ENCODE peak calls at places on chromosomes 11 and 22, in ten cellular contexts. T is cardiac muscle cell, J is lung, B is right cardiac atrium, E is neuronal stem cell, Q is H9, X is lower lobe of right lung, I is A549, W is transverse colon, D is neural progenitor cell. Z is an unnamed sample. For H3K4me1, the result is how much of the 10 kb centered on the place peaks cover.

GRCh38 chr11:118295834-118296454 is 8.6 kb upstream of the CD3E start:
- DNase-seq in J (no peak), Q (no peak), W (peak), E (no peak), D (peak), B (no peak), I (no peak), X (no peak), T (peak), Z (no peak)

GRCh38 chr11:117822031-117822521 is 2.5 kb downstream of the FXYD2 start:
- DNase-seq in E (no peak), T (peak), D (peak), Q (peak), J (no peak), X (no peak), W (peak), B (peak), I (no peak), Z (no peak)

GRCh38 chr22:44172370-44173108 is 8.2 kb upstream of the PARVG start:
- DNase-seq in J (peak), D (peak), X (peak), E (no peak), T (no peak), W (peak), I (no peak), Q (no peak), B (peak), Z (peak)

GRCh38 chr11:45609337-45609736 is 56.1 kb downstream of the CHST1 start:
- DNase-seq in W (no peak), T (no peak), Q (no peak), J (no peak), I (no peak), D (no peak), X (no peak), B (no peak), E (no peak), Z (no peak)

GRCh38 chr22:47146391-47146790 is 383.9 kb downstream of the TBC1D22A start:
- DNase-seq in B (peak), D (no peak), X (no peak), W (no peak), E (no peak), I (no peak), Q (no peak), T (no peak), J (no peak), Z (no peak)

GRCh38 chr22:49704345-49705215 is 123.1 kb downstream of the BRD1 start:
- DNase-seq in W (no peak), T (peak), I (no peak), B (no peak), E (no peak), Q (no peak), D (no peak), X (no peak), J (no peak), Z (no peak)

GRCh38 chr22:30224161-30224857 is 22.2 kb downstream of the LIF start:
- DNase-seq in I (peak), J (no peak), E (no peak), T (no peak), W (no peak), B (no peak), X (no peak), D (no peak), Q (no peak), Z (no peak)

GRCh38 chr22:19986011-19986409 is 30.6 kb downstream of the ARVCF start:
- DNase-seq in W (no peak), Q (no peak), D (no peak), E (no peak), B (peak), X (no peak), J (no peak), T (no peak), I (no peak), Z (no peak)

GRCh38 chr22:24146190-24146616 is 35.1 kb upstream of the SUSD2 start:
- DNase-seq in W (peak), E (no peak), J (peak), X (peak), Q (peak), I (peak), B (peak), D (peak), T (peak), Z (peak)

GRCh38 chr11:47466701-47467250 is 17.8 kb upstream of the RAPSN start:
- DNase-seq in T (no peak), X (no peak), D (peak), Q (no peak), B (peak), J (no peak), I (no peak), W (peak), E (no peak), Z (peak)

GRCh38 chr11:69295079-69295994 is 1.4 kb downstream of the MYEOV start:
- DNase-seq in X (peak), J (no peak), I (no peak), Q (no peak), T (no peak), D (no peak), B (no peak), W (no peak), E (no peak), Z (no peak)
- H3K4me1 ChIP-seq in X (half or more), J (half or more), I (half or more), Q (under half), T (under half), D (under half), B (under half), W (half or more), E (under half), Z (under half)

GRCh38 chr11:65423516-65424199 is 1.1 kb downstream of the NEAT1 start:
- DNase-seq in T (no peak), E (no peak), W (peak), B (peak), I (no peak), D (no peak), Q (no peak), X (no peak), J (no peak), Z (peak)
- H3K4me1 ChIP-seq in T (half or more), E (under half), W (half or more), B (under half), I (under half), D (under half), Q (under half), X (under half), J (under half), Z (under half)

GRCh38 chr22:46051646-46052045 is 74.7 kb upstream of the WNT7B start:
- DNase-seq in X (peak), E (no peak), Q (no peak), W (peak), B (no peak), J (no peak), I (no peak), T (no peak), D (no peak), Z (no peak)
- H3K4me1 ChIP-seq in X (half or more), E (under half), Q (under half), W (half or more), B (under half), J (under half), I (under half), T (under half), D (under half), Z (under half)

DNA sequence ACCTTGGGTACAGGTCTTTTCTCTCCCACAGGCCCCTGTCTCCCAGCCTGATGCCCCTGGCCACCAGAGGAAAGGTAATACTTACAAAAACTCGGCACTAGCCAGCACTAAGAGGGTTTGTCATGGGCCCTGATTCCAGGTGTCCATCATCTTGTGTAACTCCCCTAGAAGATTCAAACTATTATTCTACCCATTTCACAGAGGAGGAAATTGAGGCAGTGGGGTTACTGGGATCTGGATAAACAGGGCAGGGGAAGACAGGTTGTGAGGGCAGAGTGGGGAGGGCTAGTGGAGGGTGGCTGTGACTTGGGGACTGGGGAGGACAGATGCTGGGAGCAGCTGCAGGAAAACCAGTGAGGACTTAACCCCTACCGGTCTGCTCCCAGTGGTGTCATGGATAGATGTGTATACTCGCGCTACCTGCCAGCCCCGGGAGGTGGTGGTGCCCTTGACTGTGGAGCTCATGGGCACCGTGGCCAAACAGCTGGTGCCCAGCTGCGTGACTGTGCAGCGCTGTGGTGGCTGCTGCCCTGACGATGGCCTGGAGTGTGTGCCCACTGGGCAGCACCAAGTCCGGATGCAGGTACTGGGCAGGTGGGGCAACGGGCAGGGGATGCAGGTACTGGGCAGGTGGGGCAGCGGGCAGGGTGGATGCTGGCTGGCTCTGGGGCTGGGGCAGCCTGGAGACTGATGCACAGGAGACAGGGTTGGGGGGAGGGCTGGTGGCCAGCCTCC is 1.2 kb downstream of the VEGFB start:
- DNase-seq in Q (no peak), I (no peak), J (no peak), B (peak), T (no peak), X (no peak), E (no peak), D (no peak), W (peak), Z (no peak)
- H3K4me1 ChIP-seq in Q (under half), I (under half), J (under half), B (under half), T (under half), X (half or more), E (under half), D (under half), W (half or more), Z (under half)

GRCh38 chr22:31346255-31346732 is at the start of gene PATZ1:
- DNase-seq in B (peak), W (peak), I (peak), X (peak), T (peak), E (peak), J (peak), Q (peak), D (no peak), Z (peak)
- H3K4me1 ChIP-seq in B (under half), W (under half), I (under half), X (under half), T (under half), E (under half), J (under half), Q (under half), D (under half), Z (under half)

GRCh38 chr11:64867748-64868462 is 10.5 kb downstream of the EHD1 start:
- DNase-seq in T (no peak), D (no peak), X (no peak), B (peak), E (no peak), J (no peak), Q (no peak), I (no peak), W (no peak), Z (no peak)
- H3K4me1 ChIP-seq in T (half or more), D (under half), X (half or more), B (under half), E (under half), J (half or more), Q (under half), I (half or more), W (half or more), Z (half or more)

GRCh38 chr22:40215266-40215665 is 37.5 kb downstream of the TNRC6B start:
- DNase-seq in E (no peak), X (peak), T (no peak), Q (peak), W (no peak), D (no peak), B (peak), I (no peak), J (peak), Z (peak)

GRCh38 chr22:40211481-40212052 is 33.8 kb downstream of the TNRC6B start:
- DNase-seq in B (no peak), D (no peak), I (no peak), J (no peak), Q (no peak), E (no peak), T (no peak), X (peak), W (no peak), Z (no peak)

GRCh38 chr22:40212126-40212525 is 34.4 kb downstream of the TNRC6B start:
- DNase-seq in Q (no peak), W (no peak), B (no peak), X (no peak), D (no peak), J (no peak), T (peak), E (no peak), I (no peak), Z (no peak)

GRCh38 chr22:40210814-40211213 is 33.1 kb downstream of the TNRC6B start:
- DNase-seq in X (no peak), E (no peak), J (no peak), Q (no peak), I (no peak), W (no peak), D (no peak), B (no peak), T (no peak), Z (no peak)

GRCh38 chr22:40213478-40213877 is 35.8 kb downstream of the TNRC6B start:
- DNase-seq in B (no peak), Q (no peak), D (no peak), T (no peak), W (no peak), J (no peak), X (no peak), I (no peak), E (no peak), Z (no peak)
- H3K4me1 ChIP-seq in B (under half), Q (under half), D (under half), T (under half), W (under half), J (under half), X (half or more), I (under half), E (under half), Z (under half)

GRCh38 chr11:1841511-1842148 is 2.8 kb downstream of the TNNI2 start:
- DNase-seq in Q (no peak), I (no peak), X (peak), D (no peak), E (no peak), B (peak), T (no peak), J (no peak), W (no peak), Z (no peak)

GRCh38 chr11:1840780-1841480 is 2.1 kb downstream of the TNNI2 start:
- DNase-seq in W (no peak), B (peak), Q (no peak), T (no peak), I (no peak), E (no peak), J (no peak), D (no peak), X (peak), Z (no peak)

GRCh38 chr11:1843098-1843473 is 4.3 kb downstream of the TNNI2 start:
- DNase-seq in J (no peak), Q (no peak), E (no peak), I (no peak), B (peak), D (no peak), T (no peak), X (peak), W (no peak), Z (no peak)

GRCh38 chr11:1843796-1844195 is 5.0 kb downstream of the TNNI2 start:
- DNase-seq in I (no peak), T (no peak), Q (no peak), W (no peak), J (no peak), D (no peak), B (no peak), X (no peak), E (no peak), Z (no peak)

GRCh38 chr11:1842149-1843097 is 3.6 kb downstream of the TNNI2 start:
- DNase-seq in W (no peak), D (no peak), Q (no peak), I (no peak), E (no peak), T (peak), J (no peak), B (peak), X (peak), Z (no peak)
- H3K4me1 ChIP-seq in W (under half), D (under half), Q (under half), I (under half), E (under half), T (under half), J (under half), B (under half), X (under half), Z (under half)

DNA sequence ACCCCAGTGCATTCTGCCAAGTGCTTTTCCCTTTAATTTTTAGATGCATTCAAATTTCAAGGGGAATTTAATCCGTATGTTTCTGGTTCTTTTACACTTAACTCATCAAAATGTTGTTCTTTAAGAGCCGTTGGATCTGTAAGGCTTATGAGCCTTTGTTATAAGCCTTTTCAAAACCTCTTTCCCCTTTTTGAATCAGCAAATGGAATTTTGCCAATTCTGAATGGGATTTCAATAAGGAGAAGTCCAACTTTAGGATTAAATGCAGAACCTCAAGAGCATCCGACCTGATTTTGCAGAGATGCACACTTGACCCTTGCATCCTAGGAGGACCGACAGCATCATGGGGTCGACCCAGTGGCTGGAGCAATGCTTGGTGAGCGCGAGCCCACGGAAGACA is 708.3 kb downstream of the NTM start:
- DNase-seq in X (no peak), T (no peak), Q (no peak), J (no peak), E (no peak), W (no peak), D (no peak), I (no peak), B (no peak), Z (no peak)
- H3K4me1 ChIP-seq in X (under half), T (under half), Q (under half), J (under half), E (under half), W (under half), D (under half), I (under half), B (under half), Z (under half)

GRCh38 chr11:69007978-69008381 is 5.1 kb downstream of the MRGPRF start:
- DNase-seq in Q (peak), E (no peak), T (no peak), X (peak), I (no peak), D (no peak), B (no peak), W (no peak), J (no peak), Z (no peak)

GRCh38 chr11:69008774-69009440 is 4.1 kb downstream of the MRGPRF start:
- DNase-seq in W (peak), T (no peak), D (no peak), Q (peak), B (peak), I (peak), X (peak), J (peak), E (no peak), Z (peak)

GRCh38 chr11:69010964-69011623 is 2.0 kb downstream of the MRGPRF start:
- DNase-seq in D (peak), Q (peak), W (peak), I (no peak), B (peak), J (peak), E (peak), T (peak), X (peak), Z (peak)

GRCh38 chr11:69010361-69010891 is 2.6 kb downstream of the MRGPRF start:
- DNase-seq in W (no peak), Q (no peak), B (no peak), E (no peak), D (no peak), J (no peak), I (no peak), X (peak), T (no peak), Z (no peak)

DNA sequence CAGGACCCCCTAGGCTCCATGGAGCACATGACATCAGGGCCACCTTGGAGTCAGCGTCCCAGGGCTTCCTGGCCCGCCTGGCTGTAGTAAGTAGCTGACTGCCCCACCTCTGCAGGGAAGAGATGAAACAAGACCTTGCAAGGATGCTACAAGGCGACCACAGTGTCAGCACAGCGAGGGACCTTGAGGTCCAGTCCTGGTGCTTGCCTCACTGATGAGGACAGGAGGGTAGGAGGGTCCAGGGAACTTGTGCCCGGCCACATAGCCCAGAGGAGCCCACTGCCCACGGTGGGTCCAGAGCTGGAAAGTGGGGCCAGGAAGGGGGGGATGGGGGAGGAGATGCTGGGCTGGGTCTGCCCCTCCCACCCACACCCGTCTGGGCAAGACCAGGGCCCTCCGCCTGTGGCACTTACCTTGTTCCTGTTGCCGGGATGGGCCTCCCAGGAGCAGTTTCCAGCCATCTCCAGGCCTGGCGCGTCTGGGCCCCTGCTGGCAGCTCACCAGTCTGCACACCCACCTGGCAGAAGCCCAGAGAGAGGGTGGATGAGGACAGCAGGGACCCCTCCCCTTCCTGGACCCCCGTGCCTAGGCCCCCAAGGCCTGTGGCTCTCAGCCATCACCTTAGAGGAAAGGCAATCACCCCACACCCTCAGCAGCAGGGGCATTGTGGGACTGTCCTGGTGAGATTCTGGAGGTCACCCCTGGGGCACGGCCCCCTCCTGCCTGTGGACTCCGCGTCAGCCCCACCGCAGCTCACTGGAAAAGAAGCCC is 3.4 kb downstream of the MRGPRF start:
- DNase-seq in W (no peak), B (no peak), I (no peak), E (no peak), T (no peak), X (peak), Q (no peak), D (no peak), J (no peak), Z (no peak)
- H3K4me1 ChIP-seq in W (under half), B (under half), I (under half), E (half or more), T (half or more), X (under half), Q (under half), D (under half), J (under half), Z (under half)